ENCODE peak calls at places on chromosome 10, in four cellular contexts. T, H, N and R are unnamed samples.

GRCh38 chr10:6607187-6607586 is 27.1 kb upstream of the PRKCQ start:
- DNase-seq in H (no peak), N (no peak), T (no peak), R (no peak)

GRCh38 chr10:102418612-102419560 is at the start of gene PSD:
- DNase-seq in T (no peak), H (peak; percentile 24), N (no peak), R (no peak)

GRCh38 chr10:45418859-45419672 is 45.0 kb downstream of the ALOX5 start:
- DNase-seq in H (peak; percentile 40), N (peak; percentile 56), T (peak; percentile 41), R (peak; percentile 91)

GRCh38 chr10:91613411-91614253 is 19.2 kb downstream of the PPP1R3C start:
- DNase-seq in H (no peak), N (peak; percentile 72), T (no peak), R (no peak)

GRCh38 chr10:123859651-123860045 is 32.0 kb downstream of the CPXM2 start:
- DNase-seq in T (no peak), N (no peak), H (no peak), R (peak; percentile 51)

GRCh38 chr10:60731134-60731883 is 47.0 kb upstream of the CDK1 start:
- DNase-seq in T (no peak), N (no peak), H (no peak), R (no peak)

GRCh38 chr10:26172126-26172525 is 44.4 kb upstream of the GAD2 start:
- DNase-seq in T (no peak), N (no peak), H (no peak), R (no peak)

GRCh38 chr10:31359979-31360378 is 41.0 kb downstream of the ZEB1 start:
- DNase-seq in N (peak; percentile 34), T (no peak), H (no peak), R (no peak)

GRCh38 chr10:59622320-59622901 is 87.2 kb downstream of the SLC16A9 start:
- DNase-seq in H (peak; percentile 54), N (peak; percentile 77), T (no peak), R (no peak)

GRCh38 chr10:48533951-48534720 is 70.7 kb downstream of the ARHGAP22 start:
- DNase-seq in N (peak; percentile 69), T (no peak), H (no peak), R (no peak)

GRCh38 chr10:132360766-132361447 is 28.9 kb downstream of the LRRC27 start:
- DNase-seq in T (peak; percentile 15), N (no peak), H (no peak), R (no peak)